ENCODE peak calls at places on chromosomes 3 and 15, in six cellular contexts. M is H1, Z is IMR-90, C is mesendoderm, N is neuronal stem cell, Y is mesenchymal stem cell. S is an unnamed sample.

GRCh38 chr15:74318376-74319137 is 48.9 kb downstream of the CYP11A1 start:
- DNase-seq in M (no peak), Z (no peak), C (peak; percentile 50), N (no peak), Y (peak; percentile 50), S (peak; percentile 18)

GRCh38 chr3:61768284-61769012 is 207.1 kb downstream of the PTPRG start:
- DNase-seq in M (no peak), Z (peak; percentile 11), C (no peak), N (no peak), Y (no peak), S (no peak)

GRCh38 chr15:39021341-39021740 is 456.7 kb upstream of the RASGRP1 start:
- DNase-seq in M (no peak), Z (no peak), C (no peak), N (no peak), Y (no peak), S (no peak)

GRCh38 chr3:10334461-10334860 is 13.5 kb upstream of the SEC13 start:
- DNase-seq in M (no peak), Z (peak; percentile 76), C (peak; percentile 30), N (no peak), Y (peak; percentile 15), S (peak; percentile 28)

GRCh38 chr3:48595526-48596121 is 495 bp upstream of the COL7A1 start:
- DNase-seq in M (peak; percentile 59), Z (peak; percentile 86), C (peak; percentile 86), N (no peak), Y (peak; percentile 97), S (peak; percentile 68)

GRCh38 chr3:16338124-16338523 is 73.1 kb downstream of the OXNAD1 start:
- DNase-seq in M (no peak), Z (no peak), C (no peak), N (no peak), Y (peak; percentile 52), S (peak; percentile 50)

GRCh38 chr3:71585891-71586809 is 2.6 kb upstream of the FOXP1 start:
- DNase-seq in M (no peak), Z (peak; percentile 66), C (peak; percentile 22), N (no peak), Y (peak; percentile 57), S (peak; percentile 56)

GRCh38 chr3:73500321-73500720 is 124.4 kb downstream of the PDZRN3 start:
- DNase-seq in M (no peak), Z (peak; percentile 34), C (no peak), N (no peak), Y (no peak), S (no peak)

GRCh38 chr3:112561693-112562529 is at the start of the genes ATG3 and SLC35A5:
- DNase-seq in M (peak; percentile 93), Z (peak; percentile 98), C (peak; percentile 99), N (peak; percentile 95), Y (peak; percentile 99), S (peak; percentile 99)
- H3K18ac ChIP-seq in M (peak within 1 kb of the TSS; percentile 95), Z (peak within 1 kb of the TSS; percentile 92), C (no peak within 1 kb of the TSS), N (peak within 1 kb of the TSS; percentile 96), Y (peak within 1 kb of the TSS; percentile 99), S (peak within 1 kb of the TSS; percentile 80)

GRCh38 chr15:34336333-34336732 is 1.2 kb downstream of the SLC12A6 start:
- DNase-seq in M (no peak), Z (no peak), C (no peak), N (no peak), Y (no peak), S (no peak)
- H3K4me3 ChIP-seq in M (no peak overlapping the region), Z (no peak overlapping the region), C (no peak overlapping the region), N (no peak overlapping the region), Y (no peak overlapping the region), S (no peak overlapping the region)

GRCh38 chr15:92159906-92160841 is 233.5 kb upstream of the ST8SIA2 start:
- DNase-seq in M (no peak), Z (no peak), C (peak; percentile 40), N (no peak), Y (no peak), S (no peak)
- H2BK5ac ChIP-seq in M (peak overlapping the region; percentile 90), Z (no peak overlapping the region), C (no peak overlapping the region), N (no peak overlapping the region), Y (no peak overlapping the region), S (no peak overlapping the region)

DNA sequence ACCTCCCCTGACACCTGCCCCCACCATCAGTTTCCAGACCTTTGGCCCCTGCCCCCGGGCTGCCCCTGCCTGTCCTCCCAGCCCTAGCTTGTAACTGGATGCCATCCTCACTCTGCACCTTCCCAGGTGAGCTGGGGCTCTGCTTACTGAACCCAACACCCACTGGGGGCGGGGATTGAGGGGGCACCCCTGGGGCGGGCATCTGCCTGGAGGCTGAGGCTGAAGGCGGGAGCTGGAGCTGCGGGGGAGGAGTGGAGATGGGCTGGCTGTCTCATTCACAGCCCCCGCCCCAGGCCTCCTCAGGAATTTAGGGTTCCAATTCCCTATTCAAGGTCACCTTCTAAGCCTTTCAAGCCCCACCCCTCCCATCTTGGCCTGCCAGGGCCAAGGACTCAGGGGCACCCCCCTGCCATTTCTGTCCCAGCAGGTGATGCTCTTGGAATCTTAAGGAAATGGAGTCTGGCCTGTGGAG is 17.7 kb downstream of the PIF1 start:
- DNase-seq in M (peak; percentile 95), Z (no peak), C (peak; percentile 74), N (no peak), Y (no peak), S (no peak)
- H3K18ac ChIP-seq in M (peak overlapping the region; percentile 99), Z (no peak overlapping the region), C (peak overlapping the region; percentile 82), N (peak overlapping the region; percentile 11), Y (no peak overlapping the region), S (no peak overlapping the region)

GRCh38 chr15:99732268-99732641 is 982 bp downstream of the LYSMD4 start:
- DNase-seq in M (no peak), Z (peak; percentile 20), C (no peak), N (no peak), Y (no peak), S (peak; percentile 57)
- H3K4me3 ChIP-seq in M (peak overlapping the region; percentile 80), Z (peak overlapping the region; percentile 90), C (peak overlapping the region; percentile 63), N (peak overlapping the region; percentile 82), Y (no peak overlapping the region), S (peak overlapping the region; percentile 87)

GRCh38 chr15:88986949-88987589 is 73.9 kb upstream of the MFGE8 start:
- DNase-seq in M (peak; percentile 62), Z (no peak), C (peak; percentile 26), N (no peak), Y (no peak), S (no peak)
- H2BK5ac ChIP-seq in M (peak overlapping the region; percentile 98), Z (peak overlapping the region; percentile 97), C (peak overlapping the region; percentile 1), N (peak overlapping the region; percentile 87), Y (no peak overlapping the region), S (peak overlapping the region; percentile 4)

S was measured in trophoblast cell.